ENCODE peak calls at places on chromosomes 4 and X, in ten cellular contexts. U is GM23338, C is stomach, O is retinal pigment epithelial cell, M is neural crest cell, Y is A549, F is progenitor cell of endocrine pancreas, S is fibroblast of pulmonary artery, H is fibroblast of villous mesenchyme, Z is esophagus squamous epithelium. B is an unnamed sample.

GRCh38 chr4:60805500-60806313 is 394.4 kb upstream of the ADGRL3 start:
- DNase-seq in U (peak), C (no peak), O (peak), M (peak), Y (peak), F (no peak), S (peak), H (peak), Z (no peak), B (no peak)

GRCh38 chrX:9573282-9574106 is 108.6 kb downstream of the TBL1X start:
- DNase-seq in U (peak), C (no peak), O (no peak), M (no peak), Y (no peak), F (no peak), S (no peak), H (no peak), Z (no peak), B (no peak)

GRCh38 chrX:24189490-24189889 is 40.0 kb downstream of the ZFX start:
- DNase-seq in U (no peak), C (no peak), O (no peak), M (no peak), Y (no peak), F (no peak), S (no peak), H (no peak), Z (no peak), B (no peak)

GRCh38 chr4:3045500-3045850 is 28.9 kb downstream of the HTT-AS start:
- DNase-seq in U (no peak), C (peak), O (no peak), M (no peak), Y (peak), F (no peak), S (peak), H (peak), Z (peak), B (no peak)

GRCh38 chrX:12581546-12581945 is 209.7 kb upstream of the PRPS2 start:
- DNase-seq in U (no peak), C (no peak), O (no peak), M (no peak), Y (no peak), F (no peak), S (no peak), H (no peak), Z (no peak), B (no peak)

GRCh38 chr4:7705062-7705461 is 234.6 kb downstream of the AFAP1 start:
- DNase-seq in U (peak), C (no peak), O (no peak), M (no peak), Y (no peak), F (no peak), S (no peak), H (peak), Z (no peak), B (no peak)

GRCh38 chr4:7652451-7652871 is 217.7 kb upstream of the PSAPL1 start:
- DNase-seq in U (no peak), C (no peak), O (no peak), M (no peak), Y (no peak), F (no peak), S (no peak), H (no peak), Z (no peak), B (no peak)

GRCh38 chr4:78145622-78146021 is 88.5 kb downstream of the FRAS1 start:
- DNase-seq in U (peak), C (no peak), O (no peak), M (no peak), Y (no peak), F (no peak), S (no peak), H (no peak), Z (no peak), B (no peak)

GRCh38 chr4:106587558-106587957 is 219.0 kb upstream of the GIMD1 start:
- DNase-seq in U (no peak), C (no peak), O (no peak), M (no peak), Y (peak), F (no peak), S (peak), H (peak), Z (no peak), B (no peak)

GRCh38 chr4:44487341-44487740 is 38.7 kb upstream of the KCTD8 start:
- DNase-seq in U (no peak), C (no peak), O (peak), M (no peak), Y (no peak), F (no peak), S (peak), H (no peak), Z (no peak), B (no peak)

GRCh38 chrX:40003071-40003981 is 94.4 kb downstream of the BCOR start:
- DNase-seq in U (no peak), C (no peak), O (no peak), M (no peak), Y (no peak), F (no peak), S (peak), H (peak), Z (no peak), B (no peak)

GRCh38 chrX:155070663-155070974 is 317 bp downstream of the CMC4 start:
- DNase-seq in U (no peak), C (no peak), O (no peak), M (no peak), Y (no peak), F (no peak), S (no peak), H (no peak), Z (no peak), B (no peak)

GRCh38 chrX:20270557-20270880 is 3.8 kb upstream of the RPS6KA3 start:
- DNase-seq in U (no peak), C (no peak), O (no peak), M (no peak), Y (no peak), F (no peak), S (peak), H (no peak), Z (no peak), B (no peak)

GRCh38 chrX:39133971-39134370 is 332.7 kb downstream of the MID1IP1 start:
- DNase-seq in U (peak), C (peak), O (no peak), M (no peak), Y (peak), F (no peak), S (no peak), H (no peak), Z (no peak), B (no peak)

GRCh38 chr4:111602848-111603247 is 542.4 kb upstream of the FAM241A start:
- DNase-seq in U (peak), C (no peak), O (no peak), M (no peak), Y (peak), F (no peak), S (peak), H (peak), Z (no peak), B (no peak)

GRCh38 chr4:109406337-109406931 is 27.2 kb upstream of the SEC24B start:
- DNase-seq in U (peak), C (no peak), O (peak), M (peak), Y (peak), F (no peak), S (peak), H (peak), Z (no peak), B (no peak)

GRCh38 chrX:53223068-53223693 is 1.8 kb downstream of the KDM5C start:
- DNase-seq in U (no peak), C (no peak), O (no peak), M (no peak), Y (peak), F (no peak), S (peak), H (peak), Z (no peak), B (no peak)
- TF ChIP-seq CTCF in U (peak), C (no peak), O (peak), M (peak), Y (no peak), F (no peak), S (no peak), H (no peak), Z (no peak), B (no peak)

GRCh38 chr4:82567444-82567843 is 5.7 kb upstream of the TMEM150C start:
- DNase-seq in U (no peak), C (no peak), O (no peak), M (no peak), Y (no peak), F (no peak), S (no peak), H (no peak), Z (no peak), B (no peak)

GRCh38 chr4:82562553-82562854 is 716 bp upstream of the TMEM150C start:
- DNase-seq in U (peak), C (no peak), O (no peak), M (no peak), Y (no peak), F (no peak), S (no peak), H (no peak), Z (no peak), B (no peak)

GRCh38 chr4:82560853-82561744 is 689 bp downstream of the TMEM150C start:
- DNase-seq in U (peak), C (no peak), O (no peak), M (peak), Y (no peak), F (peak), S (no peak), H (no peak), Z (no peak), B (peak)

GRCh38 chr4:82559735-82560120 is 2.1 kb downstream of the TMEM150C start:
- DNase-seq in U (no peak), C (no peak), O (no peak), M (no peak), Y (no peak), F (no peak), S (no peak), H (no peak), Z (no peak), B (no peak)

GRCh38 chr4:82561745-82562552 is at the start of gene TMEM150C:
- DNase-seq in U (peak), C (no peak), O (no peak), M (peak), Y (peak), F (peak), S (peak), H (no peak), Z (no peak), B (peak)
- TF ChIP-seq CTCF in U (peak), C (no peak), O (peak), M (peak), Y (no peak), F (peak), S (no peak), H (no peak), Z (no peak), B (no peak)

GRCh38 chr4:89316931-89317366 is 9.3 kb upstream of the GPRIN3 start:
- DNase-seq in U (no peak), C (no peak), O (peak), M (no peak), Y (peak), F (no peak), S (peak), H (peak), Z (no peak), B (no peak)

GRCh38 chr4:89311433-89311832 is 3.8 kb upstream of the GPRIN3 start:
- DNase-seq in U (no peak), C (no peak), O (no peak), M (no peak), Y (no peak), F (no peak), S (no peak), H (no peak), Z (no peak), B (no peak)

GRCh38 chr4:89316187-89316586 is 8.6 kb upstream of the GPRIN3 start:
- DNase-seq in U (no peak), C (no peak), O (no peak), M (no peak), Y (no peak), F (no peak), S (peak), H (no peak), Z (no peak), B (no peak)

GRCh38 chr4:89312066-89312465 is 4.5 kb upstream of the GPRIN3 start:
- DNase-seq in U (no peak), C (no peak), O (no peak), M (no peak), Y (no peak), F (no peak), S (peak), H (no peak), Z (no peak), B (no peak)

DNA sequence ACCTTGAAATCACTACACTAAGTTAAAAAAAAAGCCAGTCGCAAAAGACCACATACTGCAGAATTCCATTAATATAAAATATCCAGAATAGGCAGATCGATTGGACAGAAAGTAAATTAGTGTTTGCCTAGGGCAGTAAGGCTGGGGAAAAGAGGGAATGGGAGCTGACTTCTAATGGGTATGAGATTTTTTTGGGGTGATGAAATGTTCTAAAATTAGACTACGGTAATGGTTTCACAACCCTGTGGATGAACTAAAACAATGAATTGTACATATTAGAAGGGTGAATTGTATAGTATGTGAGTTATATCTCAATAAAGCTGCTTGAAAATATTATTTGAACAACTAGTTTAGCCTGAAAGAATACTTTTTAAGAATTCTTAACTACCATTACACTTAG is 6.7 kb upstream of the GPRIN3 start:
- DNase-seq in U (no peak), C (no peak), O (no peak), M (no peak), Y (no peak), F (no peak), S (peak), H (no peak), Z (no peak), B (no peak)
- TF ChIP-seq CTCF in U (no peak), C (no peak), O (no peak), M (no peak), Y (no peak), F (no peak), S (no peak), H (no peak), Z (no peak), B (no peak)

GRCh38 chr4:4595252-4595651 is 53.4 kb upstream of the STX18 start:
- DNase-seq in U (peak), C (no peak), O (no peak), M (no peak), Y (peak), F (no peak), S (no peak), H (no peak), Z (no peak), B (no peak)
- TF ChIP-seq CTCF in U (no peak), C (no peak), O (no peak), M (peak), Y (no peak), F (peak), S (peak), H (no peak), Z (no peak), B (peak)

GRCh38 chr4:176149680-176150079 is 45.7 kb downstream of the SPATA4 start:
- DNase-seq in U (no peak), C (no peak), O (no peak), M (no peak), Y (no peak), F (no peak), S (no peak), H (no peak), Z (no peak), B (no peak)

GRCh38 chr4:176150283-176150682 is 45.1 kb downstream of the SPATA4 start:
- DNase-seq in U (peak), C (no peak), O (no peak), M (no peak), Y (peak), F (no peak), S (peak), H (peak), Z (no peak), B (no peak)

GRCh38 chr4:176156656-176157055 is 38.7 kb downstream of the SPATA4 start:
- DNase-seq in U (no peak), C (no peak), O (no peak), M (no peak), Y (no peak), F (no peak), S (peak), H (peak), Z (no peak), B (no peak)

GRCh38 chr4:176150704-176151103 is 44.7 kb downstream of the SPATA4 start:
- DNase-seq in U (no peak), C (no peak), O (no peak), M (no peak), Y (no peak), F (no peak), S (no peak), H (no peak), Z (no peak), B (no peak)

GRCh38 chr4:176153124-176153523 is 42.3 kb downstream of the SPATA4 start:
- DNase-seq in U (no peak), C (no peak), O (no peak), M (no peak), Y (no peak), F (no peak), S (no peak), H (peak), Z (no peak), B (no peak)
- TF ChIP-seq CTCF in U (no peak), C (no peak), O (no peak), M (no peak), Y (no peak), F (no peak), S (no peak), H (no peak), Z (no peak), B (no peak)

GRCh38 chrX:108582151-108582550 is 142.5 kb downstream of the COL4A5 start:
- DNase-seq in U (no peak), C (no peak), O (no peak), M (peak), Y (no peak), F (no peak), S (no peak), H (no peak), Z (no peak), B (no peak)

GRCh38 chrX:108590496-108590895 is 145.9 kb downstream of the IRS4 start:
- DNase-seq in U (no peak), C (no peak), O (no peak), M (no peak), Y (no peak), F (no peak), S (peak), H (peak), Z (no peak), B (no peak)

DNA sequence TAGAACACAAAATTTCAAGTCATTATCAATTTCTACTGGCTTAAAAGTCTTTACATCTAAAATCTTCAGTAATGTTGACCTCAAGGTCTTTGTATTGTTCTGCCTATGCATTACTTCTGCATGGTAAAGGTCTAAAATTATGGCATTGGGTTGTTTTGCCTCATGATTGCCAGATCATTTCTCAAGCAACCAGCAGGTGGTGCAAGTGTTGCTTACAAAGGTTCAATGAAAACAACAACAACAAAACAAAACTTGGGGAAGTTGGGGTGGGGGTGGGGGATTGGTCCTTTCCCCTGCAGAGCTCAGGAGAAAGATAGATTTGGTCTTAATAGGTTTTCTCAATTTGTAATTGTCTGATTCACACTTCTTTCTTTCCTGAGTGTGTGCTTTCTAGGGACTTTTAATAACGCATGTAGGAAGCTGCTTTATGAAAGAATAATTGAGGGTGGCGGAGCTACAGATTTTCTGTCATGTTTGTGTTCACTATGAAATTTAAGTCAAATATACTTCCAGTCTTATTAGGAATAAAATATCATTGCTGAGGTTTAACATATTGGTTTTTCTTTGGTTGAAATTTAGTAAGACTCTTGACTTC is 145.1 kb downstream of the COL4A5 start:
- DNase-seq in U (peak), C (no peak), O (no peak), M (peak), Y (peak), F (no peak), S (peak), H (peak), Z (no peak), B (no peak)
- TF ChIP-seq CTCF in U (peak), C (no peak), O (peak), M (peak), Y (peak), F (peak), S (peak), H (peak), Z (no peak), B (peak)

GRCh38 chrX:3124041-3124440 is 82.8 kb downstream of the ARSF start:
- DNase-seq in U (no peak), C (no peak), O (no peak), M (no peak), Y (no peak), F (no peak), S (no peak), H (peak), Z (no peak), B (no peak)

GRCh38 chrX:3119376-3119775 is 78.1 kb downstream of the ARSF start:
- DNase-seq in U (no peak), C (no peak), O (no peak), M (no peak), Y (no peak), F (no peak), S (no peak), H (peak), Z (no peak), B (no peak)

DNA sequence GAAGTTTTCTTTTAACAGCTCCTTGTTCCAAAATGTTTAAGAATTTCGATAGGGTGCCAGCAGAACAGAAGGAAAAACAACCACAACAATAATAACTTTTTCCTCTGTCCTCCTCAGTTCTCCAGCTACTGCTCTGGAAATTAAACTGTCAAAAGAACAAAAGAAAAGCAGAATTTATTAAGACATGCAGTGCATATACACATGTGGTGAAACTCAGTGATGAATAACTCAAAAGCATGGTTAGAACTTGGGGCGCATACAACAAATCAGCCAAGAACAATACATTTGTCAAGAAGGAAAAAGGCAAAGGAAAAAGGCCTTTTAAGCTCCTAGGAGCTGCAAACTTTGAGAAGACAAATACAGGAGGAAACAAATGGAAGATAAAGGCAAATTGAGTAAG is 79.2 kb downstream of the ARSF start:
- DNase-seq in U (no peak), C (no peak), O (no peak), M (no peak), Y (no peak), F (no peak), S (no peak), H (no peak), Z (no peak), B (no peak)
- TF ChIP-seq CTCF in U (no peak), C (no peak), O (no peak), M (no peak), Y (no peak), F (no peak), S (no peak), H (no peak), Z (no peak), B (no peak)

B was measured in mesothelial cell of epicardium.